ENCODE peak calls at places on chromosomes 16 and 17, in six cellular contexts. One of them, this sample, is unnamed.

GRCh38 chr17:16106161-16106891 is 106.7 kb downstream of the TTC19 start:
- DNase-seq in foreskin fibroblast: peak; percentile 49
- DNase-seq in tibial artery: no peak
- DNase-seq in GM06990: no peak
- DNase-seq in mesendoderm: no peak
- DNase-seq in left ventricle myocardium inferior: no peak
- DNase-seq in this sample: no peak

GRCh38 chr17:55702150-55702549 is 20.5 kb downstream of the TMEM100 start:
- DNase-seq in foreskin fibroblast: no peak
- DNase-seq in left ventricle myocardium inferior: no peak
- DNase-seq in mesendoderm: no peak
- DNase-seq in tibial artery: no peak
- DNase-seq in GM06990: no peak
- DNase-seq in this sample: no peak

GRCh38 chr16:11612110-11612981 is 25.6 kb upstream of the LITAF start:
- DNase-seq in foreskin fibroblast: no peak
- DNase-seq in tibial artery: no peak
- DNase-seq in mesendoderm: peak; percentile 43
- DNase-seq in GM06990: no peak
- DNase-seq in left ventricle myocardium inferior: peak; percentile 35
- DNase-seq in this sample: peak; percentile 74

GRCh38 chr16:28317040-28317880 is 24.9 kb downstream of the SBK1 start:
- DNase-seq in GM06990: no peak
- DNase-seq in tibial artery: peak; percentile 30
- DNase-seq in left ventricle myocardium inferior: peak; percentile 41
- DNase-seq in foreskin fibroblast: peak; percentile 72
- DNase-seq in mesendoderm: peak; percentile 71
- DNase-seq in this sample: peak; percentile 93

GRCh38 chr16:53612003-53612402 is 91.7 kb downstream of the RPGRIP1L start:
- DNase-seq in mesendoderm: no peak
- DNase-seq in tibial artery: no peak
- DNase-seq in foreskin fibroblast: no peak
- DNase-seq in left ventricle myocardium inferior: no peak
- DNase-seq in GM06990: no peak
- DNase-seq in this sample: no peak

GRCh38 chr17:40501499-40501911 is at the start of gene TNS4:
- DNase-seq in tibial artery: no peak
- DNase-seq in mesendoderm: no peak
- DNase-seq in foreskin fibroblast: no peak
- DNase-seq in GM06990: no peak
- DNase-seq in left ventricle myocardium inferior: no peak
- DNase-seq in this sample: no peak

GRCh38 chr16:78096386-78096785 is 3.1 kb upstream of the WWOX start:
- DNase-seq in left ventricle myocardium inferior: no peak
- DNase-seq in foreskin fibroblast: no peak
- DNase-seq in mesendoderm: no peak
- DNase-seq in tibial artery: no peak
- DNase-seq in GM06990: no peak
- DNase-seq in this sample: no peak

GRCh38 chr17:39553326-39553945 is 54.3 kb downstream of the NEUROD2 start:
- DNase-seq in left ventricle myocardium inferior: no peak
- DNase-seq in tibial artery: no peak
- DNase-seq in mesendoderm: no peak
- DNase-seq in foreskin fibroblast: peak; percentile 83
- DNase-seq in GM06990: no peak
- DNase-seq in this sample: no peak

GRCh38 chr17:58327363-58328194 is 1.0 kb downstream of the TSPOAP1 start:
- DNase-seq in mesendoderm: no peak
- DNase-seq in tibial artery: no peak
- DNase-seq in foreskin fibroblast: no peak
- DNase-seq in GM06990: peak; percentile 88
- DNase-seq in left ventricle myocardium inferior: no peak
- DNase-seq in this sample: peak; percentile 51

GRCh38 chr16:13403326-13403725 is 501.9 kb downstream of the SHISA9 start:
- DNase-seq in GM06990: no peak
- DNase-seq in foreskin fibroblast: no peak
- DNase-seq in tibial artery: no peak
- DNase-seq in mesendoderm: peak; percentile 87
- DNase-seq in left ventricle myocardium inferior: no peak
- DNase-seq in this sample: no peak

GRCh38 chr16:19138601-19139000 is 24.8 kb downstream of the ITPRIPL2 start:
- DNase-seq in left ventricle myocardium inferior: peak; percentile 71
- DNase-seq in foreskin fibroblast: peak; percentile 92
- DNase-seq in GM06990: no peak
- DNase-seq in tibial artery: peak; percentile 91
- DNase-seq in mesendoderm: peak; percentile 65
- DNase-seq in this sample: no peak

GRCh38 chr17:3034578-3034920 is 28.9 kb downstream of the OR1D5 start:
- DNase-seq in left ventricle myocardium inferior: no peak
- DNase-seq in tibial artery: no peak
- DNase-seq in foreskin fibroblast: no peak
- DNase-seq in GM06990: no peak
- DNase-seq in mesendoderm: no peak
- DNase-seq in this sample: no peak

GRCh38 chr17:9177212-9177611 is 155.9 kb downstream of the NTN1 start:
- DNase-seq in mesendoderm: no peak
- DNase-seq in left ventricle myocardium inferior: peak; percentile 26
- DNase-seq in tibial artery: no peak
- DNase-seq in GM06990: no peak
- DNase-seq in foreskin fibroblast: no peak
- DNase-seq in this sample: no peak

GRCh38 chr16:59296002-59296401 is 561.9 kb upstream of the GOT2 start:
- DNase-seq in GM06990: no peak
- DNase-seq in tibial artery: no peak
- DNase-seq in foreskin fibroblast: peak; percentile 4
- DNase-seq in mesendoderm: peak; percentile 84
- DNase-seq in left ventricle myocardium inferior: no peak
- DNase-seq in this sample: peak; percentile 7

GRCh38 chr17:77644981-77645380 is 313.5 kb upstream of the TNRC6C start:
- DNase-seq in tibial artery: no peak
- DNase-seq in foreskin fibroblast: no peak
- DNase-seq in left ventricle myocardium inferior: no peak
- DNase-seq in GM06990: no peak
- DNase-seq in mesendoderm: peak; percentile 46
- DNase-seq in this sample: peak; percentile 86

GRCh38 chr16:66309409-66309808 is 57.1 kb upstream of the CDH5 start:
- DNase-seq in GM06990: no peak
- DNase-seq in left ventricle myocardium inferior: no peak
- DNase-seq in mesendoderm: no peak
- DNase-seq in foreskin fibroblast: no peak
- DNase-seq in tibial artery: no peak
- DNase-seq in this sample: no peak

GRCh38 chr16:84356591-84357116 is 11.7 kb upstream of the ATP2C2 start:
- DNase-seq in foreskin fibroblast: no peak
- DNase-seq in GM06990: no peak
- DNase-seq in left ventricle myocardium inferior: no peak
- DNase-seq in mesendoderm: no peak
- DNase-seq in tibial artery: no peak
- DNase-seq in this sample: peak; percentile 36

DNA sequence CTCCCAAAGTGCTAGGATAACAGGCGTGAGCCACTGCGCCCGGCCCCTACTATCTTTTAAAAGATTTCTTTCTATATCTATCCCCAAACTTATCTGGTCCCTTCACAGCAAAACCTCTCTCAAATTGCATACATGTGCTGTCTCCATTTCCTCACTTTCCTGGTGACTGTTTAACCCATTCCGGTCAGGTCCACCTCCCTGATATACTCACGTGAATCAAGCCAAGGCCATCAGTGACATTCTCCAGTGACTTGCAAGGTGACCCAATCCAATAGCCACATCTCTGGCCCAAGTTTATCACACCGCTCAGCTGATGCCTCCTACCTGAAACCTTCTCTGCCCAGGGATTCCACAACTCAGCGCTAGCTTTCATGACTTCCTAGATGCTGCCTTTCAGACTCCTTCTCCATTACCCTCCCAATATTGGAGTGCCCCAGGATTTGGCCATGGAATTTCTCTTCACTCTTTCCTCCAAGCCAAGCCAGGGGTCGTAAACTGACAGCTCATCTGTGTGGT is 1.4 kb upstream of the CTCF start:
- DNase-seq in left ventricle myocardium inferior: no peak
- DNase-seq in GM06990: no peak
- DNase-seq in tibial artery: no peak
- DNase-seq in foreskin fibroblast: no peak
- DNase-seq in mesendoderm: no peak
- DNase-seq in this sample: no peak
- H3K4me3 ChIP-seq in left ventricle myocardium inferior: peak overlapping the region; percentile 76
- H3K4me3 ChIP-seq in GM06990: peak overlapping the region; percentile 79
- H3K4me3 ChIP-seq in tibial artery: no peak overlapping the region
- H3K4me3 ChIP-seq in foreskin fibroblast: peak overlapping the region; percentile 74
- H3K4me3 ChIP-seq in mesendoderm: no peak overlapping the region
- H3K4me3 ChIP-seq in this sample: no peak overlapping the region

DNA sequence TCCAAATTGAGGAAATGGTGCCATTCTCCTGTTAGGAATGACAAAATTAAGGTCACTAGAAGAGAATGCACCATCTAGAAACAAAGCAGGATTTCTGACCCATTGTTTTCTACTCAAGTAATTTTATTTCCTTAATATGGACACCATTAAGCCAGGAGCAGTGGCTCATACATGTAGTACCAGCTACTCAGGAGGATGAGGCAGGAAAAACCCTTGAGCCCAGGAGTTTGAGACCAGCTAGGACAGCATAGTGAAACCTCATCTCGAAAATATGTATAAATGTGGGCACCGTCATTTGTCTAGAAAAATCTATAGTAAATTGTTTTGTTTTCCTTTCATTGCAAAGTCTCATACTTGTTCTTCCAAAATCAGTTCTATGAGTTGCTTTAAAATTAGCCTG is 9.1 kb upstream of the AP1G1 start:
- DNase-seq in foreskin fibroblast: no peak
- DNase-seq in GM06990: no peak
- DNase-seq in left ventricle myocardium inferior: no peak
- DNase-seq in tibial artery: no peak
- DNase-seq in mesendoderm: no peak
- DNase-seq in this sample: no peak
- H3K4me3 ChIP-seq in foreskin fibroblast: peak overlapping the region; percentile 46
- H3K4me3 ChIP-seq in GM06990: peak overlapping the region; percentile 53
- H3K4me3 ChIP-seq in left ventricle myocardium inferior: peak overlapping the region; percentile 10
- H3K4me3 ChIP-seq in tibial artery: peak overlapping the region; percentile 37
- H3K4me3 ChIP-seq in mesendoderm: no peak overlapping the region
- H3K4me3 ChIP-seq in this sample: no peak overlapping the region

GRCh38 chr17:63760771-63761539 is 12.4 kb downstream of the CCDC47 start:
- DNase-seq in left ventricle myocardium inferior: no peak
- DNase-seq in GM06990: no peak
- DNase-seq in foreskin fibroblast: no peak
- DNase-seq in mesendoderm: peak; percentile 17
- DNase-seq in tibial artery: no peak
- DNase-seq in this sample: no peak

GRCh38 chr17:63762106-63763078 is 11.0 kb downstream of the CCDC47 start:
- DNase-seq in mesendoderm: no peak
- DNase-seq in tibial artery: no peak
- DNase-seq in left ventricle myocardium inferior: no peak
- DNase-seq in foreskin fibroblast: no peak
- DNase-seq in GM06990: no peak
- DNase-seq in this sample: no peak

GRCh38 chr17:63768433-63768832 is 5.0 kb downstream of the CCDC47 start:
- DNase-seq in tibial artery: no peak
- DNase-seq in GM06990: no peak
- DNase-seq in foreskin fibroblast: no peak
- DNase-seq in left ventricle myocardium inferior: no peak
- DNase-seq in mesendoderm: peak; percentile 40
- DNase-seq in this sample: no peak

DNA sequence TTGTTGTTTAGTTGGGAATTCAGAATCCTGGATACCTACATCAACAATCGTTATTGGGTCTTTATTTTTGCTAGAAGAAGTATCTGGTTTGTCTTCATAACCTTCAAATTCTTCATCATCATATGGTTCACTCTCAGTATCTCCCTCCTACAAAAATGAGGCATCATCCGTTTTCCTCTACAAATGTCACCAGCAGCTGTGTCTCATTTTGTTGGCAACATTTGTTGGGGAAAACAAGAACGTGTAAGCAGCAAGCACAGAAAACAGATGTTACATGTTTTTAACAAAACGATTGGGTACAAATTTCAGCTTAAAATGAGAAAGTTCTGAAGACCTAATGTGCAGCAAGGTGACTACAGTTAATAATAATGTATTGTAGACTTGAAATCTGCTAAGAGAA is 8.7 kb downstream of the CCDC47 start:
- DNase-seq in foreskin fibroblast: no peak
- DNase-seq in GM06990: no peak
- DNase-seq in left ventricle myocardium inferior: no peak
- DNase-seq in mesendoderm: no peak
- DNase-seq in tibial artery: no peak
- DNase-seq in this sample: no peak
- H3K4me3 ChIP-seq in foreskin fibroblast: no peak overlapping the region
- H3K4me3 ChIP-seq in GM06990: no peak overlapping the region
- H3K4me3 ChIP-seq in left ventricle myocardium inferior: no peak overlapping the region
- H3K4me3 ChIP-seq in mesendoderm: no peak overlapping the region
- H3K4me3 ChIP-seq in tibial artery: no peak overlapping the region
- H3K4me3 ChIP-seq in this sample: no peak overlapping the region

GRCh38 chr17:35428229-35428628 is 4.1 kb downstream of the SLFN12 start:
- DNase-seq in GM06990: no peak
- DNase-seq in foreskin fibroblast: no peak
- DNase-seq in tibial artery: no peak
- DNase-seq in left ventricle myocardium inferior: no peak
- DNase-seq in mesendoderm: no peak
- DNase-seq in this sample: no peak

GRCh38 chr17:35429702-35430101 is 2.6 kb downstream of the SLFN12 start:
- DNase-seq in foreskin fibroblast: no peak
- DNase-seq in left ventricle myocardium inferior: no peak
- DNase-seq in mesendoderm: no peak
- DNase-seq in tibial artery: no peak
- DNase-seq in GM06990: no peak
- DNase-seq in this sample: no peak

GRCh38 chr17:35433075-35433894 is 985 bp upstream of the SLFN12 start:
- DNase-seq in GM06990: peak; percentile 16
- DNase-seq in foreskin fibroblast: peak; percentile 99
- DNase-seq in left ventricle myocardium inferior: peak; percentile 56
- DNase-seq in tibial artery: peak; percentile 79
- DNase-seq in mesendoderm: peak; percentile 99
- DNase-seq in this sample: peak; percentile 52

DNA sequence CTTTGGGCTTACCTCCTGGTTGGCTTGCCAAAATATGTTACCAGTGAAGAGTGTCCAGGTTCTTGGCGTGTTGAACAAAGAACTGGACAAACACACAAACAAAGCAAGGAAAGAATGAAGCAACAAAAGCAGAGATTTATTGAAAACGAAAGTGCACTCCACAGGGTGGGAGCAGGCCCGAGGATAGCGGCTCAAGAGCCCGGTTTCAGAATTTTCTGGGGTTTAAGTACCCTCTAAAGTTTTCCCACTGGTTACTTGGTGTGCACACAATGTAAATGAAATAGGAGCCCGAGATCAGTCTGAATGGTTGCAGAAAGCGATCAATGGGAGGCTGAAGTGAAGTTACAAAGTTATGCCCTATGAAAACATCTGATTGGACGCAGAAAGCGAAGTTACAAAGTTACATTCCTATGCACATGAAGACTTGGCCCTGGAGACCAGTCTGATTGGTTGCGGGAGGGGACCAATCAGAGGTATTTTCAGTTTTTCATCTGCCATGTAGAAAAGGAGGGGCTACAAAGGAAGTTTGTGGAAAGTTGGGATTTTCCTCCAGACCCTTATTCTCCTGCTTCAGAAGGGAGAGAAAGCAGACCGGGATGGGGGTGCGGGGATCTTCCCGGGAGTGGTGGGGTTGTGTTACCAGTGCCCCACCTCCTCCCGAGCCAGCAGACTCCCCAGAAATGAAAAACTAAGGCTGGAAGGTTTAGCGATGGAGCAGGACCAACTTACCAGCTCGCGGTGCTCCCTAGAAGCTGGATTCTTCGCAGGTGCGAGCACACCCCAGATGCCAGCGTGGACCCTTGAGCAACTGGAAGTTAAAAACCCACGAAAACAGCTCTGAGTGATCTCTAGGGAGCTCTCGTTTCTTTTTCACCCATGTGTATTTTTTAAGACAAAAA is at the start of gene SLFN12:
- DNase-seq in tibial artery: peak; percentile 56
- DNase-seq in left ventricle myocardium inferior: peak; percentile 45
- DNase-seq in mesendoderm: peak; percentile 97
- DNase-seq in foreskin fibroblast: peak; percentile 91
- DNase-seq in GM06990: peak; percentile 44
- DNase-seq in this sample: peak; percentile 32
- H3K4me3 ChIP-seq in tibial artery: peak within 1 kb of the TSS; percentile 59
- H3K4me3 ChIP-seq in left ventricle myocardium inferior: peak within 1 kb of the TSS; percentile 70
- H3K4me3 ChIP-seq in mesendoderm: peak within 1 kb of the TSS; percentile 48
- H3K4me3 ChIP-seq in foreskin fibroblast: peak within 1 kb of the TSS; percentile 69
- H3K4me3 ChIP-seq in GM06990: peak within 1 kb of the TSS; percentile 73
- H3K4me3 ChIP-seq in this sample: peak within 1 kb of the TSS; percentile 60